ENCODE peak calls at places on chromosomes 1 and 21, in seven cellular contexts. One of them, this sample, is unnamed.

GRCh38 chr21:33198346-33199135 is 31.2 kb upstream of the IFNAR2 start:
- DNase-seq in psoas muscle: peak; percentile 58
- DNase-seq in tibial artery: peak; percentile 53
- DNase-seq in kidney epithelial cell: no peak
- DNase-seq in left lung: peak; percentile 74
- DNase-seq in astrocyte: peak; percentile 56
- DNase-seq in dorsolateral prefrontal cortex: peak; percentile 46
- DNase-seq in this sample: no peak

GRCh38 chr1:75791022-75791421 is 5.0 kb downstream of the RABGGTB start:
- DNase-seq in psoas muscle: no peak
- DNase-seq in dorsolateral prefrontal cortex: no peak
- DNase-seq in kidney epithelial cell: no peak
- DNase-seq in astrocyte: peak; percentile 40
- DNase-seq in tibial artery: no peak
- DNase-seq in left lung: no peak
- DNase-seq in this sample: no peak

GRCh38 chr1:22238356-22239224 is 95.7 kb upstream of the WNT4 start:
- DNase-seq in psoas muscle: peak; percentile 34
- DNase-seq in tibial artery: no peak
- DNase-seq in kidney epithelial cell: no peak
- DNase-seq in dorsolateral prefrontal cortex: no peak
- DNase-seq in astrocyte: no peak
- DNase-seq in left lung: no peak
- DNase-seq in this sample: no peak

GRCh38 chr1:15154480-15155036 is 1.0 kb downstream of the TMEM51 start:
- DNase-seq in left lung: peak; percentile 50
- DNase-seq in tibial artery: no peak
- DNase-seq in dorsolateral prefrontal cortex: no peak
- DNase-seq in psoas muscle: peak; percentile 54
- DNase-seq in astrocyte: no peak
- DNase-seq in kidney epithelial cell: no peak
- DNase-seq in this sample: no peak

GRCh38 chr1:34983700-34984355 is 1.3 kb downstream of the TMEM35B start:
- DNase-seq in kidney epithelial cell: no peak
- DNase-seq in left lung: no peak
- DNase-seq in psoas muscle: no peak
- DNase-seq in astrocyte: peak; percentile 40
- DNase-seq in tibial artery: no peak
- DNase-seq in dorsolateral prefrontal cortex: no peak
- DNase-seq in this sample: no peak

GRCh38 chr1:197519741-197520334 is 251.8 kb downstream of the CRB1 start:
- DNase-seq in psoas muscle: no peak
- DNase-seq in astrocyte: peak; percentile 5
- DNase-seq in dorsolateral prefrontal cortex: no peak
- DNase-seq in tibial artery: no peak
- DNase-seq in left lung: no peak
- DNase-seq in kidney epithelial cell: no peak
- DNase-seq in this sample: no peak

GRCh38 chr1:41576620-41577019 is 92.1 kb upstream of the EDN2 start:
- DNase-seq in left lung: no peak
- DNase-seq in dorsolateral prefrontal cortex: no peak
- DNase-seq in astrocyte: peak; percentile 62
- DNase-seq in kidney epithelial cell: no peak
- DNase-seq in tibial artery: no peak
- DNase-seq in psoas muscle: no peak
- DNase-seq in this sample: no peak

GRCh38 chr1:27940297-27940696 is 5.5 kb downstream of the SMPDL3B start:
- DNase-seq in left lung: peak; percentile 61
- DNase-seq in tibial artery: peak; percentile 65
- DNase-seq in kidney epithelial cell: no peak
- DNase-seq in dorsolateral prefrontal cortex: no peak
- DNase-seq in astrocyte: no peak
- DNase-seq in psoas muscle: peak; percentile 61
- DNase-seq in this sample: no peak

GRCh38 chr1:225347123-225347683 is 80.6 kb downstream of the LBR start:
- DNase-seq in tibial artery: no peak
- DNase-seq in psoas muscle: no peak
- DNase-seq in kidney epithelial cell: no peak
- DNase-seq in left lung: no peak
- DNase-seq in dorsolateral prefrontal cortex: no peak
- DNase-seq in astrocyte: no peak
- DNase-seq in this sample: no peak

GRCh38 chr1:162908236-162908635 is 47.3 kb upstream of the CCDC190 start:
- DNase-seq in left lung: no peak
- DNase-seq in kidney epithelial cell: no peak
- DNase-seq in psoas muscle: no peak
- DNase-seq in astrocyte: no peak
- DNase-seq in dorsolateral prefrontal cortex: no peak
- DNase-seq in tibial artery: no peak
- DNase-seq in this sample: no peak

GRCh38 chr1:226749467-226749866 is 10.4 kb upstream of the ITPKB start:
- DNase-seq in left lung: no peak
- DNase-seq in kidney epithelial cell: no peak
- DNase-seq in tibial artery: no peak
- DNase-seq in astrocyte: no peak
- DNase-seq in dorsolateral prefrontal cortex: no peak
- DNase-seq in psoas muscle: no peak
- DNase-seq in this sample: no peak

GRCh38 chr1:231990388-231990787 is 363.8 kb downstream of the DISC1 start:
- DNase-seq in tibial artery: no peak
- DNase-seq in psoas muscle: no peak
- DNase-seq in astrocyte: no peak
- DNase-seq in kidney epithelial cell: no peak
- DNase-seq in left lung: no peak
- DNase-seq in dorsolateral prefrontal cortex: no peak
- DNase-seq in this sample: no peak

GRCh38 chr1:63662056-63662836 is 69.0 kb downstream of the PGM1 start:
- DNase-seq in left lung: peak; percentile 47
- DNase-seq in tibial artery: peak; percentile 57
- DNase-seq in astrocyte: peak; percentile 83
- DNase-seq in psoas muscle: peak; percentile 76
- DNase-seq in dorsolateral prefrontal cortex: no peak
- DNase-seq in kidney epithelial cell: no peak
- DNase-seq in this sample: no peak

GRCh38 chr1:171948491-171948890 is 107.2 kb downstream of the DNM3 start:
- DNase-seq in tibial artery: no peak
- DNase-seq in astrocyte: peak; percentile 54
- DNase-seq in left lung: no peak
- DNase-seq in psoas muscle: no peak
- DNase-seq in kidney epithelial cell: no peak
- DNase-seq in dorsolateral prefrontal cortex: no peak
- DNase-seq in this sample: no peak

GRCh38 chr1:170714163-170714562 is 50.2 kb downstream of the PRRX1 start:
- DNase-seq in kidney epithelial cell: no peak
- DNase-seq in psoas muscle: no peak
- DNase-seq in tibial artery: no peak
- DNase-seq in left lung: no peak
- DNase-seq in astrocyte: no peak
- DNase-seq in dorsolateral prefrontal cortex: no peak
- DNase-seq in this sample: no peak

GRCh38 chr1:222794656-222795474 is 20.0 kb upstream of the DISP1 start:
- DNase-seq in kidney epithelial cell: no peak
- DNase-seq in tibial artery: no peak
- DNase-seq in dorsolateral prefrontal cortex: no peak
- DNase-seq in astrocyte: no peak
- DNase-seq in left lung: no peak
- DNase-seq in psoas muscle: no peak
- DNase-seq in this sample: no peak
- TF ChIP-seq CTCF in kidney epithelial cell: peak; percentile 8
- TF ChIP-seq CTCF in tibial artery: no peak
- TF ChIP-seq CTCF in dorsolateral prefrontal cortex: no peak
- TF ChIP-seq CTCF in astrocyte: no peak
- TF ChIP-seq CTCF in left lung: no peak
- TF ChIP-seq CTCF in psoas muscle: no peak
- TF ChIP-seq CTCF in this sample: no peak

GRCh38 chr1:93433407-93433961 is 14.4 kb upstream of the FNBP1L start:
- DNase-seq in dorsolateral prefrontal cortex: no peak
- DNase-seq in astrocyte: no peak
- DNase-seq in psoas muscle: no peak
- DNase-seq in left lung: no peak
- DNase-seq in kidney epithelial cell: no peak
- DNase-seq in tibial artery: no peak
- DNase-seq in this sample: no peak
- TF ChIP-seq CTCF in dorsolateral prefrontal cortex: no peak
- TF ChIP-seq CTCF in astrocyte: no peak
- TF ChIP-seq CTCF in psoas muscle: no peak
- TF ChIP-seq CTCF in left lung: no peak
- TF ChIP-seq CTCF in kidney epithelial cell: peak; percentile 12
- TF ChIP-seq CTCF in tibial artery: no peak
- TF ChIP-seq CTCF in this sample: no peak

DNA sequence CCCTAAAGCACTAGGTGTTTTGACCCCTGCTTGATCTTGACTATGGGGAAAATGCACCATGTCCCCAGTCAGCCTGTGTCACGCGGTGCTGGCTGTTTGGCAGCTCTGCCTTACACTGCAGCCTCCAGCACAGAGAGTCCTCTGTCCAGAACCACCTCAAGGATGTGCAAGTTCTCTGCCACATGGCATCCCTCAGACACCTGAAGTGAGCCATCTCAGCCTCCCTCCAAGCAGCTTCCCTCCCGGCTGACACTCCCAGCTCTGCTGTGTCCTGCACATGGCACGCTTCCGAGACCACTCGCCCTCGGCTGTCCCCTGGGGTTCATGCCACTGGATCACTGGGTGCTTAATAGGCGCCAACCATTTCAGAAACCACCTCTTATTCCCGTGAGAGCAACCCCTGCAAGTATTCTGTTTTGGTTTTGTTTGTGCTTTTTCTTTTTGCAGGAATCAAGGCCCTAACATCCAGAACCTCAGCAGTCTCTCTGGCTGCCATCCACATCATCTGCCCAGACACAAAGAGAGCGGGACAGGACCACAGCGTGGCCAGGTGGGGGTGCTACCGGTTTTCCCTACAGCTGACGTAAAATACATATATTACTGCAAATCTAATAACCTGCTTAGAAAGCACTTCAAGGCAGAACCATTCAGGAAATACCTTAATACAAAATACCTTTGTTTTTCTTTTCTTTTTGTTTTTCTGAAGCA is 45.7 kb downstream of the CAPZB start:
- DNase-seq in kidney epithelial cell: no peak
- DNase-seq in left lung: no peak
- DNase-seq in psoas muscle: peak; percentile 71
- DNase-seq in dorsolateral prefrontal cortex: no peak
- DNase-seq in tibial artery: no peak
- DNase-seq in astrocyte: no peak
- DNase-seq in this sample: no peak
- TF ChIP-seq CTCF in kidney epithelial cell: peak; percentile 22
- TF ChIP-seq CTCF in left lung: no peak
- TF ChIP-seq CTCF in psoas muscle: peak; percentile 20
- TF ChIP-seq CTCF in dorsolateral prefrontal cortex: no peak
- TF ChIP-seq CTCF in tibial artery: no peak
- TF ChIP-seq CTCF in astrocyte: no peak
- TF ChIP-seq CTCF in this sample: peak; percentile 33

DNA sequence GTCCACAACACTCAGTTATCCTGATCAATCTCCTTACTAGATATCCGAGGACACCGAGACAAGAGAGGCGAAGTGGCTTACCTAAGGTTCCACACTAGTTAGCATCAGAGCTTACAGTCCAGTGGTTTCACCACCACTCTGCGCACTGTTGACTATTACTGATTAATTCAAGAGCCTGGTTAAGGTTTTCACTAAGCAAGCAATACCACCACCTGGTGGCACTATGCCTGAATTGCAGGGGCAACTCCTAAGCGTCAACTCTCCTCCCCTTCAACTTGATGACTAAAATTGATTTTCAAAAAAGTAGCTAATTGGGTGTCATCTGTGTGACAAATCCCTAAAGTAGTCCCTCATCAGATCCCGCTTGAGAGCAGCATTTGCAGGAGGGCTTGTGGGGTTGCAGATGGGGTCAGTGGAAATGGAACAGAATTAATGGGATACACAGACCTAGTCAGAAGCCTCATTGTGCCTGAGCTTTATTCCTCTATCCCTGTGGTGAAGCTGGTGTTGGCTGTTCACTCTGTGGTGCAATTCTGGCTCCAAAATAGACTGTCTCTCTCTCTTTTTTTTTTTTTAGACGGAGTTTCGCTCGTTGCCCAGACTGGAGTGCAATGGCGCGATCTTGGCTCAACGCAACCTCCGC is 9.1 kb downstream of the TTC22 start:
- DNase-seq in kidney epithelial cell: no peak
- DNase-seq in dorsolateral prefrontal cortex: no peak
- DNase-seq in tibial artery: no peak
- DNase-seq in astrocyte: no peak
- DNase-seq in left lung: no peak
- DNase-seq in psoas muscle: no peak
- DNase-seq in this sample: no peak
- TF ChIP-seq CTCF in kidney epithelial cell: peak; percentile 71
- TF ChIP-seq CTCF in dorsolateral prefrontal cortex: peak; percentile 11
- TF ChIP-seq CTCF in tibial artery: no peak
- TF ChIP-seq CTCF in astrocyte: peak; percentile 56
- TF ChIP-seq CTCF in left lung: peak; percentile 58
- TF ChIP-seq CTCF in psoas muscle: peak; percentile 33
- TF ChIP-seq CTCF in this sample: peak; percentile 87

DNA sequence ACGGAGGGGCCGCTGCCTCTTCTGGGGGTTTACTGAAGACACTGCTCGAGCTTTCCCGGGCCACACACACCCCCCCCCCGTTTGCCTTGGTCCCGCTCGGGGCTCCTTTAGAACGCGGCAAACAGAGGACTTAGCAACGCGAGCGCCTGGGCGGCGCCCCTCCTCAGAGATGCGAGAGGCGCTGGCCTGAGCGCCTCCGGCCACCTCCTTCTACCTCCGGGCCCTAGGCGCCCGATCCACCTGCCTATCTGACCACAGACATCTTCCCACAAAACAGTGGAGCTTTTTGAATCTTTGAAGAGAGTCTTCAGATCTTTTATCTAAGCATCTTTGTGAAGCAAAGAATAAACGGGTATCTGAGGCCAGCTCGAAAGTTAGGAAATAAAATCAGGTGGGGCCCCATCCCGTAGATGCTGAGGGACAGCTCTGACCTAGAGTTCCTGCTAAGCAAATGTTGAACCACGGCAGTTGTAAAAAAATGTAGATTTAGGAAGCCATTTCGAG is 436 bp upstream of the TTLL7 start:
- DNase-seq in psoas muscle: peak; percentile 85
- DNase-seq in tibial artery: peak; percentile 72
- DNase-seq in left lung: peak; percentile 71
- DNase-seq in kidney epithelial cell: no peak
- DNase-seq in dorsolateral prefrontal cortex: peak; percentile 79
- DNase-seq in astrocyte: peak; percentile 65
- DNase-seq in this sample: no peak
- TF ChIP-seq CTCF in psoas muscle: no peak
- TF ChIP-seq CTCF in tibial artery: no peak
- TF ChIP-seq CTCF in left lung: no peak
- TF ChIP-seq CTCF in kidney epithelial cell: no peak
- TF ChIP-seq CTCF in dorsolateral prefrontal cortex: no peak
- TF ChIP-seq CTCF in astrocyte: no peak
- TF ChIP-seq CTCF in this sample: no peak